ENCODE peak calls at places on chromosomes 1 and 21, in ten cellular contexts. T is gastrocnemius medialis, F is A549, W is RWPE2, Y is nephron progenitor cell, A is heart right ventricle, P is GM12865, B is cardiac muscle cell, G is uterus, J is WTC11. H is an unnamed sample.

GRCh38 chr21:37915941-37916794 is at the start of gene KCNJ6:
- DNase-seq in G (no peak), F (peak), B (peak), W (no peak), T (no peak), A (no peak), P (no peak), J (peak), Y (peak), H (no peak)

GRCh38 chr1:222250376-222250775 is 297.5 kb downstream of the HHIPL2 start:
- DNase-seq in G (no peak), A (no peak), P (no peak), J (no peak), W (no peak), Y (no peak), B (peak), T (no peak), F (no peak), H (no peak)

GRCh38 chr1:151238467-151238739 is 16.1 kb upstream of the PSMD4 start:
- DNase-seq in P (no peak), G (no peak), W (no peak), B (peak), A (no peak), F (no peak), J (no peak), Y (no peak), T (peak), H (no peak)

GRCh38 chr21:39523930-39524329 is 72.2 kb downstream of the SH3BGR start:
- DNase-seq in Y (no peak), B (no peak), A (no peak), T (no peak), J (no peak), P (no peak), W (no peak), F (no peak), G (no peak), H (no peak)

GRCh38 chr1:10866314-10867091 is 70.1 kb upstream of the CASZ1 start:
- DNase-seq in T (no peak), J (peak), G (peak), F (no peak), Y (peak), W (no peak), A (no peak), B (peak), P (peak), H (no peak)

GRCh38 chr1:32754282-32755097 is 51.9 kb upstream of the SYNC start:
- DNase-seq in G (no peak), P (no peak), Y (peak), W (no peak), B (no peak), J (peak), A (no peak), F (no peak), T (no peak), H (no peak)

GRCh38 chr1:26472901-26473845 is 933 bp downstream of the HMGN2 start:
- DNase-seq in A (peak), F (peak), J (peak), T (peak), B (peak), P (peak), W (peak), Y (peak), G (peak), H (peak)

GRCh38 chr1:17671741-17672140 is 83.4 kb upstream of the ACTL8 start:
- DNase-seq in Y (peak), T (no peak), A (no peak), F (no peak), P (peak), G (no peak), B (no peak), W (no peak), J (peak), H (no peak)

GRCh38 chr1:235775461-235775860 is 91.2 kb downstream of the LYST start:
- DNase-seq in Y (no peak), P (no peak), W (no peak), A (no peak), F (no peak), B (no peak), J (no peak), T (no peak), G (no peak), H (no peak)

GRCh38 chr1:113142791-113143190 is 69.8 kb downstream of the LRIG2 start:
- DNase-seq in B (peak), Y (no peak), P (peak), W (no peak), G (no peak), J (no peak), A (peak), T (no peak), F (no peak), H (no peak)

GRCh38 chr1:36115931-36116330 is 9.1 kb downstream of the COL8A2 start:
- DNase-seq in F (no peak), G (no peak), W (no peak), A (no peak), T (no peak), B (peak), P (no peak), J (no peak), Y (no peak), H (peak)

GRCh38 chr1:43043695-43044094 is 85.0 kb upstream of the SLC2A1 start:
- DNase-seq in Y (no peak), B (no peak), W (no peak), J (no peak), F (no peak), A (no peak), G (no peak), T (no peak), P (no peak), H (no peak)

GRCh38 chr1:42429623-42430022 is 26.2 kb downstream of the ZMYND12 start:
- DNase-seq in T (no peak), A (no peak), G (no peak), P (no peak), W (no peak), Y (no peak), F (no peak), B (no peak), J (no peak), H (no peak)

GRCh38 chr1:103997631-103998030 is 247.9 kb downstream of the AMY1C start:
- DNase-seq in B (no peak), A (no peak), T (no peak), W (no peak), P (no peak), Y (no peak), G (no peak), J (no peak), F (no peak), H (no peak)

GRCh38 chr1:229118662-229119061 is 152.2 kb upstream of the RAB4A start:
- DNase-seq in T (no peak), W (no peak), F (no peak), G (no peak), A (no peak), J (no peak), P (no peak), B (no peak), Y (no peak), H (no peak)

GRCh38 chr1:107404756-107405155 is 263.9 kb downstream of the NTNG1 start:
- DNase-seq in W (no peak), P (no peak), A (no peak), J (no peak), B (peak), T (no peak), Y (no peak), G (no peak), F (no peak), H (no peak)

GRCh38 chr1:88773540-88774150 is 89.6 kb downstream of the PKN2 start:
- DNase-seq in F (no peak), B (peak), P (no peak), T (no peak), Y (no peak), J (no peak), G (no peak), W (no peak), A (no peak), H (no peak)

DNA sequence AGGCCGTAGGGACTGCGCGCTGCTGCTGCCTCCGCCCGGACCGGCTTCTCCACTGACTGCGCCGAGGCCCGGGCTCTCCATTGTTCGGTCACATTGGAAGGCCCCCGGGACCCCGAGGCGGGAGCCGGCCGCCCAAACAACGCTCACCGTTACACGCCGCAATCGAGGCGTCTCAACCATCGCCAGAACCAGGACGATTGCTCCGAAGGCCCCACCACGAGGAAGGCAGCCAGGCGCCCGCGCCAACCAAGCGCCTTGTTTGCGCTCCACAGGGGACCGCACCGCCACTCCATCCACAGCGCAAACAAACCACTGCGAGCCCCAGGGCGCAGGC is 595 bp downstream of the GLUL start:
- DNase-seq in T (no peak), A (no peak), W (no peak), J (no peak), B (no peak), F (no peak), G (no peak), P (no peak), Y (no peak), H (no peak)
- TF ChIP-seq CTCF in T (peak), A (peak), W (no peak), J (no peak), B (no peak), F (no peak), G (peak), P (no peak), Y (no peak), H (no peak)

DNA sequence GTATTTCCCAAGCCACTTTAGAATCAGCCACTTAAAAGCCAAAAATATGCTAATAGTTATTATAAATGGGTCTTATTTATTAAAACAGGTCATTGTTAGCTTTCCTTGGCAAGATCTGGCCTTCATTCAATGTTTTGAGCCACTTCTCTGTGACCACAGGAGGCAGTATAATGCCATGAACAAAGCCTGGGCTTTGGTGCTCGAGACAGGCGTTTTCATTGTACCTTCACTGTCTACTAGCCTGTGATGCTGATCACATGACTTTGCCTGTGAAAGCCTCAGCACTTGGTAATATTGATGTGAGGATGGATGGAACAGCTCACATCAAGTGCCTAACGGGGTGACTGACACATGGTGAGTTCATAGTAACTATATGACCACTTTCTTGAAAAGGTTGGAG is 217.0 kb downstream of the RWDD3 start:
- DNase-seq in A (no peak), J (no peak), P (peak), F (no peak), Y (no peak), G (no peak), B (no peak), W (no peak), T (no peak), H (no peak)
- TF ChIP-seq CTCF in A (no peak), J (no peak), P (peak), F (no peak), Y (no peak), G (no peak), B (no peak), W (peak), T (no peak), H (no peak)

DNA sequence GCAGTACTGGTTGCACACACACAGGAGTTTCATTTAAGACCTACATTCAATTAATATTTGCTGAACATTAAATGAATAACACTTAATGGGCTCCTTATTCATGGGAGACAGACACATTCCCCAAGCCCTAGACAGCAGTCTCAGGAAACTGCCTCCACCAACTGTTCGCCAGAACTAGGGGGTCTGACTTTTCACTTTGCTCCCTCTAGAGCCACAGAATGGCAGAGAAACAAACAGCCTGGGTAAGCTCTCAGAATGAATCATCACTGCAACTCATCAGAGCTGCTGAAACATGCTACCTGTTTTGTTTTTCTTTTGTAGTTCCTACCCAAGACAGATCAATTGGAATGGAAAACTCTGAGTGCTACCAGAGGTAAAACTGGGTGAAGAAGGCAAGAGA is 31.7 kb downstream of the ELK4 start:
- DNase-seq in F (no peak), G (no peak), W (no peak), T (no peak), A (no peak), J (no peak), Y (no peak), P (peak), B (peak), H (no peak)
- TF ChIP-seq CTCF in F (no peak), G (no peak), W (no peak), T (no peak), A (no peak), J (no peak), Y (no peak), P (no peak), B (peak), H (no peak)

DNA sequence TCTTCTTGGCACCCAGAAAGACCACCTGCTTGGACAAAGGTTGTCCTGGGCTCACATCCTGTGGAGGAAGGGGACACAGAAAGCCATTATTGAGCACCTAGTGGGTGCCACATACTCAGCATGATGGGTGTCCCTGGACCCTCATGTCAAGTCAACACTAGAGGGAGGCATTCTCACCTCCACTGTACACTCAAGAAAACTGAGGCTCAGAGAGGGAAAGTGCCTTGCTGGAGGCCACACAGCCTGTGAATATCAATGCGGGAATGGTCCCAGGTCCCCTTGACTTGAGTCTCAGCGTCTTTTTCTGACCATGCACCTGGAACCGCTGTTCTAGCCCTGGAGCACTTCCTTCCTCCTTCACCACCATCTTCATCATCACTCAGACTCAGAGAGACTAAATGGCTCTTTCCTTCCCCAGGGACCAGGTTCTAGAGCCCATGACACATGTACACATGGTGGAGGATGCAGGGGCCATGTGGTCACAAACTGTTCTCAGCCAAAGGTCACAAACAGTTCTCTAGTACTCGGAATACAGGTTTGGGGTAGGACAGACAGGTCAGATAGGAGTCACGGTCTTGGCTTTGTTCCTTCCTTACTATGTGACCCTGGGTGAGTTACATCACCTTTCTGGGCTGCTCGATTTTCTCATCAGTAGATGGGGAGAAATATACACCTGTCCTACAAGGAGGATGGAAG is 89.2 kb upstream of the WNT4 start:
- DNase-seq in T (no peak), W (no peak), J (no peak), B (no peak), F (no peak), A (no peak), G (no peak), P (no peak), Y (no peak), H (no peak)
- TF ChIP-seq CTCF in T (no peak), W (no peak), J (no peak), B (no peak), F (no peak), A (no peak), G (no peak), P (no peak), Y (no peak), H (no peak)

GRCh38 chr1:204359474-204360255 is at the start of gene PLEKHA6:
- DNase-seq in Y (peak), W (no peak), G (peak), A (peak), B (peak), T (no peak), F (no peak), J (no peak), P (no peak), H (no peak)
- TF ChIP-seq CTCF in Y (peak), W (peak), G (peak), A (no peak), B (peak), T (no peak), F (peak), J (no peak), P (no peak), H (no peak)

GRCh38 chr1:203089651-203090045 is 3.8 kb upstream of the MYOG start:
- DNase-seq in P (no peak), F (no peak), G (no peak), Y (no peak), J (peak), A (no peak), T (no peak), W (no peak), B (no peak), H (no peak)
- TF ChIP-seq CTCF in P (no peak), F (no peak), G (no peak), Y (no peak), J (no peak), A (no peak), T (no peak), W (no peak), B (no peak), H (no peak)

GRCh38 chr1:170168263-170168662 is 22.5 kb downstream of the NTMT2 start:
- DNase-seq in J (no peak), Y (no peak), F (no peak), W (no peak), A (no peak), P (no peak), B (peak), G (no peak), T (no peak), H (no peak)

GRCh38 chr1:170164103-170164763 is 18.5 kb downstream of the NTMT2 start:
- DNase-seq in Y (no peak), B (no peak), J (no peak), P (peak), G (no peak), W (no peak), F (no peak), A (no peak), T (no peak), H (no peak)

GRCh38 chr1:170157820-170158219 is 12.1 kb downstream of the NTMT2 start:
- DNase-seq in G (no peak), T (no peak), W (no peak), B (no peak), J (no peak), Y (no peak), A (no peak), P (no peak), F (no peak), H (no peak)

GRCh38 chr1:170166518-170167180 is 20.9 kb downstream of the NTMT2 start:
- DNase-seq in T (no peak), B (no peak), G (no peak), P (no peak), W (no peak), A (no peak), J (no peak), F (no peak), Y (no peak), H (no peak)

DNA sequence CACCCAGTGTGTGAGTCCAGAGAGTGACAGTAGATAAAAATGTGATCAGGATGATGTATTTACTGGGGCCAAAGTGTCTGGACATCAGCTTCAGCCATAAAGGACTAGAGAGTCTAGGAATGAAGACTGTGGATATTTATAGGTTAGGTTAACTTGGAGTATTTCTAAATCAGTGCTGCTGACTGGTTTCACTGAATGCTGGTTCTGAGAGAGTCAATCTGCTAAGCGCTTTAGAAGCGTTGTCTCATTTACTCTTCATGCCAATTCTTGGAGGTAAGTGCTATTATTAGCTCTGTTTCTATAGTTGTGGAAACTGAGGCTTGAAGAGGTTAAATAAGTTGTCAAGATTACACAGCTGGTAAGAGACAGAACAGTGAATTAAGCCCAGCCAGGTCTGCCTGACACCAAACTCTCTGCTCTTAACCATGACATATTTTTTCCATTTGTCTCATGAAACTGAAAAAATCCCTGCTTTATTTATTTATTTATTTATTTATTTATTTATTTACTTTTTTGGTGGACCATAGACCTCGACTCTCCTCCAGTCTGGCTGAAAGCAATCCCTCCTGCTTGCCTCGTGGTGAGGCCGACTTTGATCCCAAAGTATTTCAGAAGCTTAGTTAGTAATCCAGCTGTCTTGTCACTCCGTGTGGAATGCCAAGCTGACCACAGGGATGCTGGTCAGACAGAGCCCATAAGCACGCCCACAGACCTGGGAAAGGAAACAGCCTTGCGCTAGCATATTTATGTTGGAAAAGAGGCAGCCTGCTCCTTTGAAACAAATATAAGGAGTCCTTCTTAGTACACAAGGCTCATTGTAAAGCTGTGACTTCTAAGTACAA is 16.8 kb downstream of the NTMT2 start:
- DNase-seq in J (peak), G (peak), W (no peak), Y (peak), B (peak), P (no peak), F (no peak), T (peak), A (peak), H (no peak)
- TF ChIP-seq CTCF in J (no peak), G (no peak), W (no peak), Y (no peak), B (no peak), P (no peak), F (no peak), T (no peak), A (no peak), H (no peak)

H was measured in GM13976.